ENCODE peak calls at places on chromosome 12, in seven cellular contexts. One of them, this sample, is unnamed.

GRCh38 chr12:32541754-32542374 is 137.2 kb upstream of the DNM1L start:
- DNase-seq in CD8-positive, alpha-beta T cell: no peak
- DNase-seq in naive thymus-derived CD4-positive, alpha-beta T cell: no peak
- DNase-seq in WERI-Rb-1: no peak
- DNase-seq in mesendoderm: no peak
- DNase-seq in colonic mucosa: no peak
- DNase-seq in right lobe of liver: no peak
- DNase-seq in this sample: no peak

GRCh38 chr12:66354291-66354690 is 52.0 kb downstream of the HELB start:
- DNase-seq in CD8-positive, alpha-beta T cell: no peak
- DNase-seq in naive thymus-derived CD4-positive, alpha-beta T cell: no peak
- DNase-seq in right lobe of liver: no peak
- DNase-seq in colonic mucosa: no peak
- DNase-seq in mesendoderm: no peak
- DNase-seq in WERI-Rb-1: no peak
- DNase-seq in this sample: no peak

GRCh38 chr12:117045175-117045997 is 53.8 kb downstream of the TESC start:
- DNase-seq in right lobe of liver: no peak
- DNase-seq in naive thymus-derived CD4-positive, alpha-beta T cell: no peak
- DNase-seq in mesendoderm: no peak
- DNase-seq in CD8-positive, alpha-beta T cell: no peak
- DNase-seq in WERI-Rb-1: peak; percentile 48
- DNase-seq in colonic mucosa: no peak
- DNase-seq in this sample: peak; percentile 71

GRCh38 chr12:1234073-1234472 is 243.1 kb downstream of the ERC1 start:
- DNase-seq in WERI-Rb-1: no peak
- DNase-seq in right lobe of liver: no peak
- DNase-seq in colonic mucosa: no peak
- DNase-seq in naive thymus-derived CD4-positive, alpha-beta T cell: no peak
- DNase-seq in mesendoderm: no peak
- DNase-seq in CD8-positive, alpha-beta T cell: no peak
- DNase-seq in this sample: no peak

GRCh38 chr12:2501464-2502181 is 293.1 kb upstream of the FKBP4 start:
- DNase-seq in CD8-positive, alpha-beta T cell: no peak
- DNase-seq in WERI-Rb-1: no peak
- DNase-seq in mesendoderm: no peak
- DNase-seq in colonic mucosa: no peak
- DNase-seq in right lobe of liver: peak; percentile 50
- DNase-seq in naive thymus-derived CD4-positive, alpha-beta T cell: no peak
- DNase-seq in this sample: no peak

GRCh38 chr12:108616941-108617858 is 16.5 kb downstream of the SELPLG start:
- DNase-seq in CD8-positive, alpha-beta T cell: peak; percentile 75
- DNase-seq in colonic mucosa: no peak
- DNase-seq in WERI-Rb-1: no peak
- DNase-seq in right lobe of liver: no peak
- DNase-seq in mesendoderm: no peak
- DNase-seq in naive thymus-derived CD4-positive, alpha-beta T cell: peak; percentile 78
- DNase-seq in this sample: no peak

GRCh38 chr12:102971227-102971626 is 13.8 kb downstream of the ASCL1 start:
- DNase-seq in naive thymus-derived CD4-positive, alpha-beta T cell: no peak
- DNase-seq in colonic mucosa: no peak
- DNase-seq in right lobe of liver: no peak
- DNase-seq in CD8-positive, alpha-beta T cell: no peak
- DNase-seq in WERI-Rb-1: no peak
- DNase-seq in mesendoderm: no peak
- DNase-seq in this sample: no peak

GRCh38 chr12:7144414-7145120 is 14.4 kb downstream of the CLSTN3 start:
- DNase-seq in mesendoderm: peak; percentile 29
- DNase-seq in naive thymus-derived CD4-positive, alpha-beta T cell: no peak
- DNase-seq in right lobe of liver: peak; percentile 39
- DNase-seq in CD8-positive, alpha-beta T cell: no peak
- DNase-seq in WERI-Rb-1: no peak
- DNase-seq in colonic mucosa: no peak
- DNase-seq in this sample: peak; percentile 74

GRCh38 chr12:121719926-121720414 is 7.4 kb downstream of the TMEM120B start:
- DNase-seq in naive thymus-derived CD4-positive, alpha-beta T cell: no peak
- DNase-seq in WERI-Rb-1: peak; percentile 30
- DNase-seq in CD8-positive, alpha-beta T cell: no peak
- DNase-seq in colonic mucosa: no peak
- DNase-seq in right lobe of liver: no peak
- DNase-seq in mesendoderm: peak; percentile 74
- DNase-seq in this sample: peak; percentile 1

GRCh38 chr12:127401005-127401404 is 866.0 kb upstream of the TMEM132C start:
- DNase-seq in WERI-Rb-1: no peak
- DNase-seq in naive thymus-derived CD4-positive, alpha-beta T cell: no peak
- DNase-seq in colonic mucosa: no peak
- DNase-seq in mesendoderm: no peak
- DNase-seq in right lobe of liver: no peak
- DNase-seq in CD8-positive, alpha-beta T cell: no peak
- DNase-seq in this sample: no peak

GRCh38 chr12:77384941-77385340 is 319.6 kb upstream of the E2F7 start:
- DNase-seq in right lobe of liver: no peak
- DNase-seq in WERI-Rb-1: no peak
- DNase-seq in colonic mucosa: no peak
- DNase-seq in naive thymus-derived CD4-positive, alpha-beta T cell: no peak
- DNase-seq in CD8-positive, alpha-beta T cell: no peak
- DNase-seq in mesendoderm: no peak
- DNase-seq in this sample: no peak

GRCh38 chr12:26452511-26452910 is 257.1 kb downstream of the SSPN start:
- DNase-seq in CD8-positive, alpha-beta T cell: no peak
- DNase-seq in mesendoderm: peak; percentile 17
- DNase-seq in WERI-Rb-1: no peak
- DNase-seq in naive thymus-derived CD4-positive, alpha-beta T cell: no peak
- DNase-seq in right lobe of liver: no peak
- DNase-seq in colonic mucosa: no peak
- DNase-seq in this sample: no peak

GRCh38 chr12:22018860-22019259 is 27.2 kb upstream of the CMAS start:
- DNase-seq in right lobe of liver: no peak
- DNase-seq in colonic mucosa: no peak
- DNase-seq in WERI-Rb-1: no peak
- DNase-seq in CD8-positive, alpha-beta T cell: no peak
- DNase-seq in mesendoderm: no peak
- DNase-seq in naive thymus-derived CD4-positive, alpha-beta T cell: no peak
- DNase-seq in this sample: no peak

GRCh38 chr12:52121848-52122838 is 42.6 kb downstream of the SMIM41 start:
- DNase-seq in WERI-Rb-1: peak; percentile 71
- DNase-seq in naive thymus-derived CD4-positive, alpha-beta T cell: peak; percentile 39
- DNase-seq in right lobe of liver: peak; percentile 75
- DNase-seq in colonic mucosa: peak; percentile 67
- DNase-seq in mesendoderm: peak; percentile 76
- DNase-seq in CD8-positive, alpha-beta T cell: peak; percentile 70
- DNase-seq in this sample: peak; percentile 92

GRCh38 chr12:127761880-127762279 is 505.1 kb upstream of the TMEM132C start:
- DNase-seq in mesendoderm: no peak
- DNase-seq in naive thymus-derived CD4-positive, alpha-beta T cell: no peak
- DNase-seq in colonic mucosa: no peak
- DNase-seq in CD8-positive, alpha-beta T cell: no peak
- DNase-seq in WERI-Rb-1: peak; percentile 13
- DNase-seq in right lobe of liver: no peak
- DNase-seq in this sample: peak; percentile 26

GRCh38 chr12:109789649-109790048 is 43.5 kb downstream of the TRPV4 start:
- DNase-seq in right lobe of liver: no peak
- DNase-seq in colonic mucosa: no peak
- DNase-seq in naive thymus-derived CD4-positive, alpha-beta T cell: no peak
- DNase-seq in mesendoderm: no peak
- DNase-seq in CD8-positive, alpha-beta T cell: no peak
- DNase-seq in WERI-Rb-1: no peak
- DNase-seq in this sample: peak; percentile 51

GRCh38 chr12:91565246-91565645 is 382.6 kb upstream of the DCN start:
- DNase-seq in naive thymus-derived CD4-positive, alpha-beta T cell: no peak
- DNase-seq in colonic mucosa: no peak
- DNase-seq in CD8-positive, alpha-beta T cell: no peak
- DNase-seq in WERI-Rb-1: no peak
- DNase-seq in right lobe of liver: no peak
- DNase-seq in mesendoderm: no peak
- DNase-seq in this sample: no peak

GRCh38 chr12:86349196-86349595 is 93.0 kb upstream of the MGAT4C start:
- DNase-seq in naive thymus-derived CD4-positive, alpha-beta T cell: no peak
- DNase-seq in WERI-Rb-1: no peak
- DNase-seq in CD8-positive, alpha-beta T cell: no peak
- DNase-seq in right lobe of liver: no peak
- DNase-seq in colonic mucosa: no peak
- DNase-seq in mesendoderm: no peak
- DNase-seq in this sample: no peak

GRCh38 chr12:102478416-102479098 is 1.8 kb downstream of the IGF1 start:
- DNase-seq in WERI-Rb-1: no peak
- DNase-seq in CD8-positive, alpha-beta T cell: peak; percentile 30
- DNase-seq in naive thymus-derived CD4-positive, alpha-beta T cell: no peak
- DNase-seq in mesendoderm: peak; percentile 84
- DNase-seq in colonic mucosa: no peak
- DNase-seq in right lobe of liver: no peak
- DNase-seq in this sample: peak; percentile 30

GRCh38 chr12:13777374-13777773 is 204.0 kb downstream of the GRIN2B start:
- DNase-seq in naive thymus-derived CD4-positive, alpha-beta T cell: no peak
- DNase-seq in mesendoderm: peak; percentile 1
- DNase-seq in colonic mucosa: no peak
- DNase-seq in right lobe of liver: no peak
- DNase-seq in CD8-positive, alpha-beta T cell: no peak
- DNase-seq in WERI-Rb-1: no peak
- DNase-seq in this sample: no peak
- H3K36me3 ChIP-seq in naive thymus-derived CD4-positive, alpha-beta T cell: no peaks in the 10 kb centered on the region
- H3K36me3 ChIP-seq in mesendoderm: no peaks in the 10 kb centered on the region
- H3K36me3 ChIP-seq in colonic mucosa: no peaks in the 10 kb centered on the region
- H3K36me3 ChIP-seq in right lobe of liver: no peaks in the 10 kb centered on the region
- H3K36me3 ChIP-seq in CD8-positive, alpha-beta T cell: no peaks in the 10 kb centered on the region
- H3K36me3 ChIP-seq in WERI-Rb-1: no peaks in the 10 kb centered on the region
- H3K36me3 ChIP-seq in this sample: no peaks in the 10 kb centered on the region

GRCh38 chr12:104317538-104318210 is 14.1 kb downstream of the EID3 start:
- DNase-seq in naive thymus-derived CD4-positive, alpha-beta T cell: no peak
- DNase-seq in WERI-Rb-1: no peak
- DNase-seq in CD8-positive, alpha-beta T cell: no peak
- DNase-seq in right lobe of liver: no peak
- DNase-seq in mesendoderm: no peak
- DNase-seq in colonic mucosa: no peak
- DNase-seq in this sample: no peak

GRCh38 chr12:104321949-104322348 is 18.4 kb downstream of the EID3 start:
- DNase-seq in CD8-positive, alpha-beta T cell: no peak
- DNase-seq in colonic mucosa: no peak
- DNase-seq in mesendoderm: no peak
- DNase-seq in naive thymus-derived CD4-positive, alpha-beta T cell: no peak
- DNase-seq in right lobe of liver: no peak
- DNase-seq in WERI-Rb-1: no peak
- DNase-seq in this sample: no peak

GRCh38 chr12:104319028-104319427 is 15.5 kb downstream of the EID3 start:
- DNase-seq in WERI-Rb-1: no peak
- DNase-seq in naive thymus-derived CD4-positive, alpha-beta T cell: no peak
- DNase-seq in mesendoderm: no peak
- DNase-seq in right lobe of liver: no peak
- DNase-seq in colonic mucosa: no peak
- DNase-seq in CD8-positive, alpha-beta T cell: no peak
- DNase-seq in this sample: no peak

GRCh38 chr12:104320627-104321024 is 17.1 kb downstream of the EID3 start:
- DNase-seq in CD8-positive, alpha-beta T cell: no peak
- DNase-seq in WERI-Rb-1: no peak
- DNase-seq in mesendoderm: no peak
- DNase-seq in naive thymus-derived CD4-positive, alpha-beta T cell: no peak
- DNase-seq in right lobe of liver: no peak
- DNase-seq in colonic mucosa: no peak
- DNase-seq in this sample: no peak

DNA sequence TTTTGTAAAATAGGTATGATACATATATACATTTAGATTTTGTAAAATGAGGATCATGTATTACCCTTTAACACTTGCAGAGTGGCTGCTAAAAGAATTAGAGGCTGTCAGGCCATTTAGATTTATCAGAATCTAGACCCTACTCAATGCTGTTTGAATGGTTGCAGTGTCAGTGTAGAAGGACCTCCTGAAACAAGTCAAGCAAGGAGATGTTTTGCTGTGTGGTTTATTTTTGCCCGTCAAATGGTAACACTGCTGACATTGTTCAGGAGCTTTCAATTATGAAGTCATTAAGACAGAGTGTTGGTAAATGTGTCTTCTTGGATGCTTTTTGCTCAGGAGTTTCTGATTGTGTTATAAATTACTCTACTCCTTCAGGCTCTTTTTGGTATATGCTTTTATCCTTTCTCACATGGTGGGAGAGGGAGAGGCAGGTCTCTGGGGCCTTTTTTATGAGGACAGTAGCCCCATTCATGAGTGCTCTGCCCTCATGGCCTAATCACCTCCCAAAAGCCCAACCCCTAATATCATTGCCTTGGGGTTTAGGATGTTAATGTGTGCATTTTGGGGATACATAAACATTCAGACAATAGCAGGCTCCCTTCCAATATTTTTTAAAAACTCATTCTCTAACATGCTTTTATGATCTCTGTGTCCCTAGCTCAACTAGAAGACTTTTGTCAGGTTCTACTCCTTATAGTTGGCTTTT is 16.5 kb downstream of the EID3 start:
- DNase-seq in colonic mucosa: no peak
- DNase-seq in CD8-positive, alpha-beta T cell: no peak
- DNase-seq in WERI-Rb-1: no peak
- DNase-seq in right lobe of liver: no peak
- DNase-seq in mesendoderm: no peak
- DNase-seq in naive thymus-derived CD4-positive, alpha-beta T cell: no peak
- DNase-seq in this sample: no peak
- H3K36me3 ChIP-seq in colonic mucosa: no peaks in the 10 kb centered on the region
- H3K36me3 ChIP-seq in CD8-positive, alpha-beta T cell: peaks cover 11% of the 10 kb centered on the region
- H3K36me3 ChIP-seq in WERI-Rb-1: peaks cover 79% of the 10 kb centered on the region
- H3K36me3 ChIP-seq in right lobe of liver: peaks cover 28% of the 10 kb centered on the region
- H3K36me3 ChIP-seq in mesendoderm: peaks cover 3% of the 10 kb centered on the region
- H3K36me3 ChIP-seq in naive thymus-derived CD4-positive, alpha-beta T cell: peaks cover 13% of the 10 kb centered on the region
- H3K36me3 ChIP-seq in this sample: peaks cover 38% of the 10 kb centered on the region

GRCh38 chr12:124411953-124412645 is 117.2 kb downstream of the RFLNA start:
- DNase-seq in naive thymus-derived CD4-positive, alpha-beta T cell: no peak
- DNase-seq in WERI-Rb-1: no peak
- DNase-seq in CD8-positive, alpha-beta T cell: no peak
- DNase-seq in colonic mucosa: no peak
- DNase-seq in mesendoderm: no peak
- DNase-seq in right lobe of liver: no peak
- DNase-seq in this sample: no peak
- H3K36me3 ChIP-seq in naive thymus-derived CD4-positive, alpha-beta T cell: no peaks in the 10 kb centered on the region
- H3K36me3 ChIP-seq in WERI-Rb-1: peaks cover 65% of the 10 kb centered on the region
- H3K36me3 ChIP-seq in CD8-positive, alpha-beta T cell: peaks cover 5% of the 10 kb centered on the region
- H3K36me3 ChIP-seq in colonic mucosa: no peaks in the 10 kb centered on the region
- H3K36me3 ChIP-seq in mesendoderm: no peaks in the 10 kb centered on the region
- H3K36me3 ChIP-seq in right lobe of liver: no peaks in the 10 kb centered on the region
- H3K36me3 ChIP-seq in this sample: peaks cover 6% of the 10 kb centered on the region

GRCh38 chr12:29403991-29404390 is 23.0 kb upstream of the ERGIC2 start:
- DNase-seq in right lobe of liver: no peak
- DNase-seq in colonic mucosa: no peak
- DNase-seq in naive thymus-derived CD4-positive, alpha-beta T cell: no peak
- DNase-seq in WERI-Rb-1: no peak
- DNase-seq in CD8-positive, alpha-beta T cell: no peak
- DNase-seq in mesendoderm: peak; percentile 3
- DNase-seq in this sample: no peak
- H3K36me3 ChIP-seq in right lobe of liver: no peaks in the 10 kb centered on the region
- H3K36me3 ChIP-seq in colonic mucosa: no peaks in the 10 kb centered on the region
- H3K36me3 ChIP-seq in naive thymus-derived CD4-positive, alpha-beta T cell: no peaks in the 10 kb centered on the region
- H3K36me3 ChIP-seq in WERI-Rb-1: no peaks in the 10 kb centered on the region
- H3K36me3 ChIP-seq in CD8-positive, alpha-beta T cell: no peaks in the 10 kb centered on the region
- H3K36me3 ChIP-seq in mesendoderm: no peaks in the 10 kb centered on the region
- H3K36me3 ChIP-seq in this sample: no peaks in the 10 kb centered on the region

GRCh38 chr12:124345795-124346194 is 50.9 kb downstream of the RFLNA start:
- DNase-seq in right lobe of liver: no peak
- DNase-seq in WERI-Rb-1: no peak
- DNase-seq in mesendoderm: no peak
- DNase-seq in colonic mucosa: no peak
- DNase-seq in CD8-positive, alpha-beta T cell: no peak
- DNase-seq in naive thymus-derived CD4-positive, alpha-beta T cell: no peak
- DNase-seq in this sample: no peak
- H3K36me3 ChIP-seq in right lobe of liver: peaks cover 5% of the 10 kb centered on the region
- H3K36me3 ChIP-seq in WERI-Rb-1: peaks cover 93% of the 10 kb centered on the region
- H3K36me3 ChIP-seq in mesendoderm: peaks cover 9% of the 10 kb centered on the region
- H3K36me3 ChIP-seq in colonic mucosa: peaks cover 21% of the 10 kb centered on the region
- H3K36me3 ChIP-seq in CD8-positive, alpha-beta T cell: peaks cover 46% of the 10 kb centered on the region
- H3K36me3 ChIP-seq in naive thymus-derived CD4-positive, alpha-beta T cell: peaks cover 7% of the 10 kb centered on the region
- H3K36me3 ChIP-seq in this sample: peaks cover 39% of the 10 kb centered on the region